ENCODE peak calls at places on chromosome 19, in five cellular contexts. J is GM06990; Q is B cell; F is stimulated activated CD4-positive, alpha-beta T cell treated with anti-CD3 and anti-CD28 coated beads, Interleukin-1b, Interleukin-23, amount 100 ng/mL, for 1 hour; U is A549. L is an unnamed sample.

GRCh38 chr19:4208385-4209094 is 20.8 kb upstream of the EBI3 start:
- DNase-seq in J (no peak), Q (no peak), F (no peak), U (peak), L (no peak)

GRCh38 chr19:16660763-16661479 is at the start of gene TMEM38A:
- DNase-seq in J (peak), Q (peak), F (no peak), U (no peak), L (no peak)

GRCh38 chr19:47467914-47468313 is 3.8 kb downstream of the SLC8A2 start:
- DNase-seq in J (no peak), Q (no peak), F (no peak), U (no peak), L (no peak)

GRCh38 chr19:46220038-46220615 is 9.4 kb upstream of the IGFL1 start:
- DNase-seq in J (no peak), Q (no peak), F (no peak), U (no peak), L (no peak)

GRCh38 chr19:13430790-13431582 is 75.3 kb downstream of the CACNA1A start:
- DNase-seq in J (peak), Q (no peak), F (peak), U (peak), L (no peak)

GRCh38 chr19:38059897-38060296 is 152.9 kb downstream of the SIPA1L3 start:
- DNase-seq in J (no peak), Q (no peak), F (no peak), U (no peak), L (peak)

GRCh38 chr19:46296722-46297431 is at the start of gene HIF3A:
- DNase-seq in J (no peak), Q (no peak), F (no peak), U (no peak), L (no peak)

GRCh38 chr19:13492128-13492527 is 14.2 kb downstream of the CACNA1A start:
- DNase-seq in J (no peak), Q (no peak), F (no peak), U (peak), L (no peak)

GRCh38 chr19:1917926-1918325 is 12.7 kb downstream of the ADAT3 start:
- DNase-seq in J (no peak), Q (peak), F (no peak), U (no peak), L (no peak)

GRCh38 chr19:16920816-16921529 is 32.2 kb downstream of the F2RL3 start:
- DNase-seq in J (no peak), Q (no peak), F (no peak), U (no peak), L (no peak)

GRCh38 chr19:51259348-51260245 is 8.7 kb downstream of the SIGLECL1 start:
- DNase-seq in J (no peak), Q (no peak), F (no peak), U (peak), L (no peak)

GRCh38 chr19:28319208-28319607 is 893.7 kb downstream of the UQCRFS1 start:
- DNase-seq in J (no peak), Q (no peak), F (no peak), U (no peak), L (no peak)

GRCh38 chr19:19661675-19662251 is 1.7 kb downstream of the ATP13A1 start:
- DNase-seq in J (peak), Q (peak), F (no peak), U (no peak), L (peak)

GRCh38 chr19:47280183-47280797 is 5.6 kb downstream of the INAFM1 start:
- DNase-seq in J (no peak), Q (no peak), F (no peak), U (peak), L (no peak)

GRCh38 chr19:49210108-49210900 is 52.7 kb downstream of the TRPM4 start:
- DNase-seq in J (no peak), Q (no peak), F (no peak), U (peak), L (no peak)

GRCh38 chr19:1141944-1142343 is 32.1 kb downstream of the SBNO2 start:
- DNase-seq in J (no peak), Q (no peak), F (no peak), U (no peak), L (no peak)

L was measured in GM12864.